ENCODE peak calls at places on chromosomes 16 and 17, in nine cellular contexts. T, K, O, D, F, N, E, L and J are unnamed samples. For H3K4me1 and H3K9me3, the result is how much of the 10 kb centered on the place peaks cover.

GRCh38 chr16:11155284-11155806 is 100.7 kb downstream of the SOCS1 start:
- DNase-seq in T (no peak), K (no peak), O (peak), D (no peak), F (peak), N (no peak), E (no peak), L (no peak), J (no peak)

GRCh38 chr16:27867122-27868110 is 196.1 kb downstream of the GSG1L start:
- DNase-seq in T (peak), K (peak), O (peak), D (peak), F (peak), N (peak), E (peak), L (peak), J (peak)

GRCh38 chr16:2964416-2965223 is 545 bp downstream of the KREMEN2 start:
- DNase-seq in T (peak), K (peak), O (no peak), D (no peak), F (peak), N (no peak), E (no peak), L (peak), J (no peak)

GRCh38 chr17:902463-902862 is 77.1 kb downstream of the NXN start:
- DNase-seq in T (no peak), K (no peak), O (no peak), D (no peak), F (no peak), N (no peak), E (no peak), L (no peak), J (no peak)

GRCh38 chr17:42179911-42180410 is 981 bp downstream of the KCNH4 start:
- DNase-seq in T (peak), K (peak), O (peak), D (peak), F (no peak), N (no peak), E (peak), L (peak), J (no peak)

GRCh38 chr17:77579131-77579530 is 379.4 kb upstream of the TNRC6C start:
- DNase-seq in T (no peak), K (no peak), O (no peak), D (no peak), F (no peak), N (peak), E (no peak), L (no peak), J (no peak)

GRCh38 chr17:38681096-38681495 is 6.3 kb upstream of the EPOP start:
- DNase-seq in T (no peak), K (no peak), O (no peak), D (no peak), F (no peak), N (no peak), E (no peak), L (no peak), J (no peak)

GRCh38 chr17:56160395-56160889 is 7.2 kb downstream of the ANKFN1 start:
- DNase-seq in T (no peak), K (no peak), O (no peak), D (no peak), F (no peak), N (no peak), E (no peak), L (no peak), J (no peak)

GRCh38 chr17:31674305-31674704 is 184.7 kb downstream of the COPRS start:
- DNase-seq in T (no peak), K (no peak), O (peak), D (no peak), F (no peak), N (no peak), E (no peak), L (no peak), J (no peak)

GRCh38 chr17:63173903-63174302 is 207.9 kb downstream of the TANC2 start:
- DNase-seq in T (no peak), K (no peak), O (no peak), D (no peak), F (no peak), N (no peak), E (no peak), L (no peak), J (no peak)

DNA sequence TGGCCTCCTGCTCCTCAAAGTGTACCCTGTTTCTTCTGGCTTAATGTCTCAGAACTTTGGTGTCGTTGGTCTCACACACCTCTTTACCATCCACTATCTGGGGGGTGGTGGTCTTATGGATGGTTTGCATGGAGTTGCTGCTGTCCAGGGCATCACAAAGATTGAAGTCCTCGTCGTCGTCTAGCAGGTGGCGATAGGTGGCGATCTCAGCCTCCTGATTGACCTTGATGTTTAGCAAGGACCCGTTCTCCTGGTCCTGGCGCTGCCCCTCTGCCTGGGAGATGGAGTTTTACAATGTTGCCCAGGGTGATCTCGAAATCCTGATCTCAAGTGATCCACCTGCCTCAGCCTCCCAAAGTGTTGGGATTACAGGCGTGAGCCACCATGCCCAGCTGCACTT is 31.1 kb upstream of the HELZ start:
- DNase-seq in T (peak), K (peak), O (no peak), D (no peak), F (no peak), N (no peak), E (no peak), L (peak), J (no peak)
- TF ChIP-seq CTCF in T (no peak), K (peak), O (no peak), D (peak), F (no peak), N (peak), E (no peak), L (no peak), J (no peak)

GRCh38 chr17:81094744-81095607 is 60.0 kb downstream of the BAIAP2 start:
- DNase-seq in T (peak), K (peak), O (peak), D (peak), F (peak), N (no peak), E (peak), L (peak), J (peak)

GRCh38 chr17:81096741-81097133 is 61.8 kb downstream of the BAIAP2 start:
- DNase-seq in T (no peak), K (no peak), O (no peak), D (no peak), F (no peak), N (no peak), E (peak), L (peak), J (no peak)

GRCh38 chr17:81097134-81097942 is 62.4 kb downstream of the BAIAP2 start:
- DNase-seq in T (peak), K (no peak), O (peak), D (peak), F (peak), N (peak), E (peak), L (peak), J (peak)

GRCh38 chr17:81094224-81094743 is 59.3 kb downstream of the BAIAP2 start:
- DNase-seq in T (no peak), K (no peak), O (no peak), D (no peak), F (no peak), N (no peak), E (no peak), L (no peak), J (no peak)

GRCh38 chr17:81095608-81095888 is 60.6 kb downstream of the BAIAP2 start:
- DNase-seq in T (no peak), K (no peak), O (no peak), D (no peak), F (no peak), N (no peak), E (no peak), L (no peak), J (no peak)
- H3K4me1 ChIP-seq in T (half or more), K (under half), O (under half), D (under half), F (half or more), N (under half), E (under half), L (under half), J (under half)

GRCh38 chr16:31745900-31746299 is 127.7 kb upstream of the ZNF267 start:
- DNase-seq in T (no peak), K (no peak), O (no peak), D (no peak), F (no peak), N (no peak), E (no peak), L (no peak), J (no peak)
- H3K9me3 ChIP-seq in T (half or more), K (under half), O (under half), D (under half), F (half or more), N (half or more), E (under half), L (under half), J (half or more)

DNA sequence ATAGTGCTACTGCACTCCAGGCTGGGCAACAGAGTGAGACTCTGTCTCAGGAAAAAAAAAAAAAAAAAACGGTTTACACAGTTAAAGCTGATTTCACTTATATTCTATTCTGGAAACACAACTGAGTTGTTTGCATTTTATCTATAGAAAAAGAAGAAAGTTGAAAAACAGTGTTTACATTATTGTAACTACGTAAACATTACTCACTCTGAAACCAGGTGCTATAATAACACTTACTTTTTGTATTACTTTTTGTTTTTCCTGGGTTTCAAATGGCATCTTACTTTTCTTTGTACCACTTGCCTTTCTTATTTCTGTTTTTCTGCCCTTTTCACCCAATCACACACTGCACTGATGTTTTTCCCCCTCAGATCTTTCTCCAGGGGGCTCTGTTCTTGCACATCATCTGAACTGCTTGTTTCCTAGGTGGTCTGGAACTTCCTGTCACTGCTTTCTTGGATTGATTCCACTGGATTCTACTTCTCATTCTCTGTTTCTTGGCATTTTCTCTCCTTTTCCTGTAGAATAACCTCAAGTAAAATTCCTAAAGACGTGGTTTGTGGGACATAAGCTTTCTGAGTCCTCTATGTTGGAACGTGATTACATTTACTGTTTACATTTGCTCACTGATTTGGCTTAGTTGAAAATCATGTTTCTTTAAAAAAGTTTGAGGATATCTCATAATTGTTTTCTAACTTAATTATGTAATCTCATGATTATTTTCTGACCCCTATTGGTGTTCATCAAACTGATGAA is 142.1 kb downstream of the HS3ST3B1 start:
- DNase-seq in T (no peak), K (no peak), O (peak), D (no peak), F (no peak), N (no peak), E (no peak), L (no peak), J (no peak)
- TF ChIP-seq CTCF in T (no peak), K (peak), O (no peak), D (no peak), F (no peak), N (no peak), E (no peak), L (no peak), J (no peak)